ENCODE peak calls at places on chromosomes 3 and 15, in ten cellular contexts. Z is fibroblast of pulmonary artery, D is breast epithelium, T is endodermal cell, Y is PC-9, U is MCF 10A, X is neural crest cell, I is esophagus squamous epithelium, Q is PC-3, V is keratinocyte. A is an unnamed sample.

GRCh38 chr3:122099255-122099654 is 44.1 kb downstream of the CD86 start:
- DNase-seq in V (no peak), Y (no peak), T (no peak), Q (no peak), I (no peak), D (no peak), U (no peak), Z (no peak), X (no peak), A (no peak)

GRCh38 chr3:175274056-175274455 is 414.9 kb downstream of the NAALADL2 start:
- DNase-seq in D (no peak), Q (no peak), Y (no peak), Z (no peak), I (no peak), V (no peak), U (no peak), X (no peak), T (no peak), A (peak; percentile 77)

GRCh38 chr3:131655076-131655685 is 152.4 kb upstream of the MRPL3 start:
- DNase-seq in Y (no peak), V (no peak), U (no peak), Q (no peak), Z (no peak), D (no peak), X (no peak), I (no peak), T (no peak), A (peak; percentile 63)

GRCh38 chr3:151766454-151766853 is 32.7 kb downstream of the AADACL2 start:
- DNase-seq in Z (peak; percentile 65), I (no peak), Y (no peak), X (no peak), V (no peak), D (no peak), Q (peak; percentile 75), T (no peak), U (peak; percentile 41), A (peak; percentile 83)

GRCh38 chr3:51955175-51955892 is at the start of gene GPR62:
- DNase-seq in Z (no peak), U (no peak), I (no peak), X (no peak), T (no peak), D (no peak), Y (no peak), Q (no peak), V (no peak), A (no peak)

GRCh38 chr3:180747805-180748361 is 68.6 kb upstream of the CCDC39 start:
- DNase-seq in I (no peak), D (no peak), Q (no peak), U (no peak), X (no peak), Y (no peak), T (no peak), V (no peak), Z (no peak), A (no peak)

GRCh38 chr3:197854596-197855343 is 63.7 kb downstream of the LRCH3 start:
- DNase-seq in T (peak; percentile 78), I (no peak), V (peak; percentile 50), U (peak; percentile 92), X (no peak), D (no peak), Z (peak; percentile 91), Y (no peak), Q (peak; percentile 3), A (peak; percentile 92)

GRCh38 chr3:55885721-55886120 is 398.6 kb upstream of the WNT5A start:
- DNase-seq in X (no peak), I (no peak), Y (no peak), D (no peak), T (no peak), U (peak; percentile 90), V (peak; percentile 57), Z (peak; percentile 14), Q (peak; percentile 76), A (peak; percentile 84)

GRCh38 chr3:111173328-111173900 is 101.8 kb downstream of the NECTIN3 start:
- DNase-seq in U (peak; percentile 37), V (no peak), I (no peak), Y (no peak), Q (peak; percentile 61), T (no peak), D (no peak), X (no peak), Z (peak; percentile 35), A (peak; percentile 52)

GRCh38 chr3:122184591-122184929 is 1.1 kb downstream of the CASR start:
- DNase-seq in Z (no peak), X (no peak), Y (no peak), D (no peak), V (no peak), I (no peak), T (no peak), U (no peak), Q (no peak), A (no peak)

GRCh38 chr3:31054032-31054431 is 159.6 kb upstream of the GADL1 start:
- DNase-seq in Q (peak; percentile 16), U (peak; percentile 4), I (no peak), X (no peak), T (no peak), Z (no peak), D (no peak), V (no peak), Y (no peak), A (peak; percentile 21)

GRCh38 chr3:63661242-63661641 is 8.8 kb downstream of the SNTN start:
- DNase-seq in X (no peak), U (peak; percentile 23), I (no peak), D (no peak), Q (no peak), Z (peak; percentile 8), T (no peak), Y (no peak), V (no peak), A (peak; percentile 18)

GRCh38 chr15:63019539-63020109 is 22.9 kb upstream of the TPM1 start:
- DNase-seq in X (no peak), I (no peak), U (peak; percentile 98), D (peak; percentile 82), Q (peak; percentile 97), Z (peak; percentile 85), V (peak; percentile 96), T (peak; percentile 81), Y (peak; percentile 91), A (peak; percentile 99)

GRCh38 chr3:170441412-170441811 is 22.7 kb downstream of the CLDN11 start:
- DNase-seq in I (no peak), T (no peak), D (no peak), V (no peak), X (no peak), Z (no peak), U (no peak), Y (no peak), Q (no peak), A (no peak)

GRCh38 chr15:90261811-90262210 is 3.7 kb upstream of the NGRN start:
- DNase-seq in Y (peak; percentile 12), Z (peak; percentile 70), T (no peak), Q (peak; percentile 78), V (no peak), D (no peak), X (no peak), U (peak; percentile 89), I (no peak), A (peak; percentile 94)

GRCh38 chr3:106302451-106303221 is 433.8 kb upstream of the CBLB start:
- DNase-seq in Q (no peak), V (no peak), Y (no peak), X (no peak), D (no peak), Z (no peak), T (no peak), I (no peak), U (no peak), A (no peak)

GRCh38 chr3:132553811-132554210 is 43.3 kb upstream of the ACKR4 start:
- DNase-seq in V (no peak), T (no peak), U (no peak), X (no peak), Q (no peak), Y (no peak), I (no peak), D (no peak), Z (no peak), A (no peak)

DNA sequence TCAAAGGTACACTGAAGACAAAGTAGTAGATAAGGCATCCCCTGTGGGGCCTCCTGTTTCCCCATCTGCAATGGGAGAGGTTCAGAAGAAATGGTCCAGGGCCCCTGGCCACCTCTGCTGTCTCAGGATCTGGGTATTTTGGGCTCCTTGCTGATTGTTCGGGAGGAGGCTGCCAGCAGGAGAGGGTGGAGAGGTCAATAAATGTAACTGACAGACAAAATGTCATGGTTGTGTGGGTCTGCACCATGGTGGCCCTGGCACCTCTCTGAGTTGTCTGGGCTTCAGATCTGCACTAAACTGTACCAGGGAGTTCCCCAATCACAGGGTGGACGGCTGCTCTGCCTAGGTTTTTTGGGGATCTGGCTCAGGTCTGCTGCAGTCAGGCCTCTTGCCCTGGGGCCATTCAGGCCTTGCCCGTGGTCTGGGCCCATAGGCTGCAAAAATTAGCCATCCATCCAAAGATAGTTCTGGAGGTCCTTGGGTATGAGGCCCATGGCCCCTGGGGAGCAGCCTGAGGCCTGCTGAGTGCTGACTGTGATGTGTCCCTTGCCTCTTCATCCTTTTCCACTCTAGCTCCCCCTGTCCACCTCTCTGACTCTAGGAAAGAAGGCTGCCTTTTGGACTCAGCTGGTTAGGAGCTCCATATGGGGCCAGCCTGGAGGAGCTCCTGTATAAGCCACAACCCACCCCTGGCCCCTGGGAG is 7.5 kb downstream of the NBEAL2 start:
- DNase-seq in V (no peak), T (no peak), Y (no peak), D (no peak), Z (no peak), U (no peak), Q (no peak), I (no peak), X (no peak), A (no peak)
- TF ChIP-seq CTCF in V (no peak), T (peak; percentile 35), Y (no peak), D (no peak), Z (no peak), U (no peak), Q (no peak), I (no peak), X (no peak), A (no peak)

DNA sequence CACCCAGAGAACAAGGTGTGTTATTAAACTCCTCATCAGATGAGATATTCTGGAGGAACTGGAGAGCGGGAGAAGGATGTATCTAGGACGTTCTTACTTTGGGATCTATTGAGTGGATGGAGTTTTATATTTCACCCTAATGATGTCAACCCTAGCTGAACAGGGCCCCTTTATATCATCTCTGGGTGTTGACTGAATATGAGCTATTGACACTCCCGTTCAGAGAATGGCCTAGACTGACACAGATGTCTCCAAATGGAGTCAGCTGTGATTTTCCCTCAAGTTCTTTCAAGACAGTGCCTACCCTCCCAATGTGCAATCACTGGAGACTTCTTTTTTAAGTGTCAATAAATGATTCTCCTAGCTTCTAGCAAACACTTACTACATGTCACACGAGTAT is 63.8 kb downstream of the FRMD4B start:
- DNase-seq in Y (no peak), V (no peak), T (no peak), Q (no peak), U (no peak), D (no peak), X (no peak), I (no peak), Z (no peak), A (no peak)
- TF ChIP-seq CTCF in Y (no peak), V (no peak), T (no peak), Q (no peak), U (no peak), D (no peak), X (no peak), I (no peak), Z (no peak), A (no peak)

GRCh38 chr15:38251726-38252480 is 733 bp upstream of the SPRED1 start:
- DNase-seq in V (peak; percentile 77), D (peak; percentile 83), Q (peak; percentile 95), Z (peak; percentile 99), I (peak; percentile 25), T (peak; percentile 97), U (peak; percentile 96), X (peak; percentile 88), Y (peak; percentile 88), A (peak; percentile 89)
- TF ChIP-seq CTCF in V (no peak), D (no peak), Q (no peak), Z (no peak), I (no peak), T (peak; percentile 1), U (no peak), X (no peak), Y (no peak), A (no peak)

GRCh38 chr3:66138336-66139234 is 82.2 kb upstream of the SLC25A26 start:
- DNase-seq in D (no peak), Z (peak; percentile 80), I (no peak), Y (peak; percentile 53), U (peak; percentile 77), V (no peak), Q (peak; percentile 68), T (peak; percentile 86), X (peak; percentile 42), A (peak; percentile 60)
- TF ChIP-seq CTCF in D (peak; percentile 19), Z (peak; percentile 91), I (peak; percentile 67), Y (peak; percentile 77), U (peak; percentile 74), V (peak; percentile 87), Q (peak; percentile 66), T (peak; percentile 92), X (peak; percentile 87), A (peak; percentile 79)